ENCODE peak calls at places on chromosomes 16 and 17, in five cellular contexts. One of them, this sample, is unnamed.

GRCh38 chr17:2195729-2196128 is 107.9 kb downstream of the SMG6 start:
- DNase-seq in nucleus accumbens: no peak
- DNase-seq in heart right ventricle: no peak
- DNase-seq in DMS153: no peak
- DNase-seq in stimulated activated CD8-positive, alpha-beta memory T cell treated with anti-CD3 and anti-CD28 coated beads, Interleukin-7, amount 100 ng/mL, for 1 hour: no peak
- DNase-seq in this sample: no peak

GRCh38 chr16:89233678-89234490 is 16.4 kb downstream of the ZNF778 start:
- DNase-seq in DMS153: no peak
- DNase-seq in heart right ventricle: no peak
- DNase-seq in stimulated activated CD8-positive, alpha-beta memory T cell treated with anti-CD3 and anti-CD28 coated beads, Interleukin-7, amount 100 ng/mL, for 1 hour: no peak
- DNase-seq in nucleus accumbens: no peak
- DNase-seq in this sample: no peak

GRCh38 chr16:11639925-11640899 is 28.0 kb upstream of the SNN start:
- DNase-seq in nucleus accumbens: no peak
- DNase-seq in DMS153: peak; percentile 64
- DNase-seq in stimulated activated CD8-positive, alpha-beta memory T cell treated with anti-CD3 and anti-CD28 coated beads, Interleukin-7, amount 100 ng/mL, for 1 hour: no peak
- DNase-seq in heart right ventricle: peak; percentile 79
- DNase-seq in this sample: peak; percentile 88

GRCh38 chr17:40190197-40191021 is 13.1 kb downstream of the RAPGEFL1 start:
- DNase-seq in stimulated activated CD8-positive, alpha-beta memory T cell treated with anti-CD3 and anti-CD28 coated beads, Interleukin-7, amount 100 ng/mL, for 1 hour: no peak
- DNase-seq in heart right ventricle: no peak
- DNase-seq in DMS153: peak; percentile 13
- DNase-seq in nucleus accumbens: no peak
- DNase-seq in this sample: no peak

GRCh38 chr16:81279375-81279774 is 35.4 kb upstream of the GAN start:
- DNase-seq in nucleus accumbens: no peak
- DNase-seq in stimulated activated CD8-positive, alpha-beta memory T cell treated with anti-CD3 and anti-CD28 coated beads, Interleukin-7, amount 100 ng/mL, for 1 hour: no peak
- DNase-seq in DMS153: no peak
- DNase-seq in heart right ventricle: no peak
- DNase-seq in this sample: no peak

GRCh38 chr17:19362293-19363113 is at the start of gene B9D1:
- DNase-seq in DMS153: peak; percentile 64
- DNase-seq in stimulated activated CD8-positive, alpha-beta memory T cell treated with anti-CD3 and anti-CD28 coated beads, Interleukin-7, amount 100 ng/mL, for 1 hour: peak; percentile 93
- DNase-seq in heart right ventricle: peak; percentile 94
- DNase-seq in nucleus accumbens: peak; percentile 88
- DNase-seq in this sample: peak; percentile 89

GRCh38 chr17:77580956-77581355 is 377.5 kb upstream of the TNRC6C start:
- DNase-seq in nucleus accumbens: no peak
- DNase-seq in DMS153: no peak
- DNase-seq in stimulated activated CD8-positive, alpha-beta memory T cell treated with anti-CD3 and anti-CD28 coated beads, Interleukin-7, amount 100 ng/mL, for 1 hour: no peak
- DNase-seq in heart right ventricle: no peak
- DNase-seq in this sample: no peak

GRCh38 chr16:83813818-83814653 is 6.3 kb downstream of the HSBP1 start:
- DNase-seq in DMS153: peak; percentile 76
- DNase-seq in nucleus accumbens: no peak
- DNase-seq in heart right ventricle: peak; percentile 19
- DNase-seq in stimulated activated CD8-positive, alpha-beta memory T cell treated with anti-CD3 and anti-CD28 coated beads, Interleukin-7, amount 100 ng/mL, for 1 hour: no peak
- DNase-seq in this sample: no peak

GRCh38 chr16:13992322-13992721 is 72.4 kb downstream of the ERCC4 start:
- DNase-seq in DMS153: no peak
- DNase-seq in nucleus accumbens: no peak
- DNase-seq in heart right ventricle: no peak
- DNase-seq in stimulated activated CD8-positive, alpha-beta memory T cell treated with anti-CD3 and anti-CD28 coated beads, Interleukin-7, amount 100 ng/mL, for 1 hour: no peak
- DNase-seq in this sample: no peak

GRCh38 chr17:8326591-8327583 is 12.8 kb upstream of the ODF4 start:
- DNase-seq in heart right ventricle: peak; percentile 53
- DNase-seq in nucleus accumbens: no peak
- DNase-seq in DMS153: no peak
- DNase-seq in stimulated activated CD8-positive, alpha-beta memory T cell treated with anti-CD3 and anti-CD28 coated beads, Interleukin-7, amount 100 ng/mL, for 1 hour: no peak
- DNase-seq in this sample: no peak

GRCh38 chr17:39118674-39119419 is 32.6 kb downstream of the PLXDC1 start:
- DNase-seq in heart right ventricle: no peak
- DNase-seq in DMS153: no peak
- DNase-seq in nucleus accumbens: no peak
- DNase-seq in stimulated activated CD8-positive, alpha-beta memory T cell treated with anti-CD3 and anti-CD28 coated beads, Interleukin-7, amount 100 ng/mL, for 1 hour: no peak
- DNase-seq in this sample: no peak

GRCh38 chr16:21526923-21527807 is 72.2 kb upstream of the METTL9 start:
- DNase-seq in stimulated activated CD8-positive, alpha-beta memory T cell treated with anti-CD3 and anti-CD28 coated beads, Interleukin-7, amount 100 ng/mL, for 1 hour: no peak
- DNase-seq in DMS153: no peak
- DNase-seq in heart right ventricle: no peak
- DNase-seq in nucleus accumbens: no peak
- DNase-seq in this sample: no peak

This sample was measured in RWPE2.